ENCODE peak calls at places on chromosomes 2 and 18, in four cellular contexts. One of them, this sample, is unnamed.

GRCh38 chr2:15832849-15833680 is 107.3 kb upstream of the MYCN start:
- DNase-seq in fibroblast of pulmonary artery: no peak
- DNase-seq in A549: no peak
- DNase-seq in tibial artery: no peak
- DNase-seq in this sample: no peak

GRCh38 chr2:10839813-10840212 is 27.2 kb upstream of the PDIA6 start:
- DNase-seq in fibroblast of pulmonary artery: peak; percentile 42
- DNase-seq in tibial artery: no peak
- DNase-seq in A549: no peak
- DNase-seq in this sample: no peak

GRCh38 chr2:9113262-9113661 is 93.3 kb upstream of the ASAP2 start:
- DNase-seq in A549: no peak
- DNase-seq in fibroblast of pulmonary artery: no peak
- DNase-seq in tibial artery: no peak
- DNase-seq in this sample: no peak

GRCh38 chr2:150732064-150732463 is 244.6 kb upstream of the RND3 start:
- DNase-seq in tibial artery: no peak
- DNase-seq in fibroblast of pulmonary artery: peak; percentile 39
- DNase-seq in A549: peak; percentile 4
- DNase-seq in this sample: no peak

GRCh38 chr18:21064347-21064746 is 47.3 kb downstream of the ROCK1 start:
- DNase-seq in A549: no peak
- DNase-seq in tibial artery: no peak
- DNase-seq in fibroblast of pulmonary artery: no peak
- DNase-seq in this sample: no peak

GRCh38 chr2:213279961-213280360 is 4.3 kb upstream of the SPAG16 start:
- DNase-seq in A549: no peak
- DNase-seq in tibial artery: no peak
- DNase-seq in fibroblast of pulmonary artery: peak; percentile 28
- DNase-seq in this sample: no peak

GRCh38 chr2:192579965-192580700 is 385.4 kb upstream of the TMEFF2 start:
- DNase-seq in tibial artery: no peak
- DNase-seq in fibroblast of pulmonary artery: no peak
- DNase-seq in A549: no peak
- DNase-seq in this sample: no peak

GRCh38 chr2:219592721-219593120 is 4.9 kb upstream of the STK11IP start:
- DNase-seq in fibroblast of pulmonary artery: no peak
- DNase-seq in tibial artery: no peak
- DNase-seq in A549: no peak
- DNase-seq in this sample: no peak

GRCh38 chr2:157938556-157938955 is 62.4 kb upstream of the ACVR1 start:
- DNase-seq in tibial artery: no peak
- DNase-seq in A549: no peak
- DNase-seq in fibroblast of pulmonary artery: no peak
- DNase-seq in this sample: no peak

GRCh38 chr2:174590928-174591648 is 6.5 kb downstream of the WIPF1 start:
- DNase-seq in A549: no peak
- DNase-seq in fibroblast of pulmonary artery: no peak
- DNase-seq in tibial artery: no peak
- DNase-seq in this sample: no peak

DNA sequence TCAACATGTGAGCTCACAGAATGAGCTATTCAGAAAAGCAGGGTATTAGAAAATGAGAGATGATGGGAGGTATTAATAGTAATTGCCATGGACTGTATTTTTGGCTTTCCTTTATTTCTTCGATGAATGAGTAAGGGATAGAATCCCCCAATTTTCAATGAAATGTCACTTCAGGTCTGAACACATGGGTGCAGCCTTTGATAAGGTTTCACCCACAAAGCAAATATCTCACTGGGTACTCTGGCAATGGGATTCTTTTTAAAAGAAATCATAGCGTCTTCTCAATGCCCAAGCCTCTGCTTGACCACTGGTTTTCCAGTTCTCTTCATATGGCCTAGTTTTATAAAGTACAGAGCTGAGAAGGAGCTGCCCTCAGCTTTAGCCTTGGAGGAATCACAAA is 610.5 kb upstream of the FANCL start:
- DNase-seq in tibial artery: no peak
- DNase-seq in A549: no peak
- DNase-seq in fibroblast of pulmonary artery: no peak
- DNase-seq in this sample: no peak
- TF ChIP-seq CTCF in tibial artery: no peak
- TF ChIP-seq CTCF in A549: no peak
- TF ChIP-seq CTCF in fibroblast of pulmonary artery: no peak
- TF ChIP-seq CTCF in this sample: no peak

DNA sequence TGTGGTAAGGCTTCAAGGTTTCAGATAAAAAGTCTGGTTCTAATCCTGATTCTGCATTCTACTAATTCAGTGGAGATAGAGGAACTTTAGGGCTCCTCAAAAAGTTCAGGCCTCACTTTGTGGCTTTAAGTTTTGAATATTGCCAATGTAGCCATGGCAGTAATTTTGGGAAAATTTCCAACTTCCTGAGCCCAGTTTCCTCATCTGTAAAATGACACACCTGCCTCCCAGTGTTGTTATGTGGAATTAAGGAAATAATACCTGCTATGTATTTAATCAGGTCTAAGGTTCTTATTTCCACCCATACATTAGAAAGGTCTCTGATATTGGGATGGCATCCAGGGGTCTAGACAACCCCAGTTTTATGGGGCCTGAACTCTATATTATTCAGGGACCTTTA is 147.5 kb upstream of the ITGA6 start:
- DNase-seq in tibial artery: no peak
- DNase-seq in fibroblast of pulmonary artery: no peak
- DNase-seq in A549: no peak
- DNase-seq in this sample: no peak
- TF ChIP-seq CTCF in tibial artery: no peak
- TF ChIP-seq CTCF in fibroblast of pulmonary artery: no peak
- TF ChIP-seq CTCF in A549: no peak
- TF ChIP-seq CTCF in this sample: no peak

DNA sequence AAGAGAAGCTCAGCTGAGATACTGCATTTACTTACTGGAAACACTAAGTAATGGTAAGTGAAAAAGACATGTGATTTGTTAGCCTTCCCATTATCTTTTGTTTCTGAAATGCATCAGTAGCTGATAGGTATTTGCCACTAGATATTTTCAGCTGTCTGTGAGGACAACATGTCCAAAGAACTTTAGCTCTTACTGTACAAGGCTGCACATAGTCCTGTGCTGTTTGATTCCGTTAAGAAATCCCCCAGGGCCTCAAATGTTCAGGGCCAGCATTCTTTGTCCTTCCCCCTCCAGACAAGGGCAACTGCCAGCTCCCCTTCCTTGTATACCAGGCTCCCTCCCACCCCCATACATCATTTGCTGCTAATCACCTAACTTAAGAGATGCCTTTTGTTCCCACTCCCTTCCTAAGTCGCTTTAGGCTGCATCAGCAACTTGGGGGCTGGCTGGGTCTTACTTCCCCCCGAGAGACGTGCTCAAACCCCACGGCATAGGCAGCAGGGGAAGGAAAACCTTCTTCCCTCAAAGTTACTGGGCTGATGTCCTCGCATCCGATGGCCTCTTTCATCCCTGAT is 138.7 kb downstream of the CDH20 start:
- DNase-seq in tibial artery: no peak
- DNase-seq in fibroblast of pulmonary artery: no peak
- DNase-seq in A549: no peak
- DNase-seq in this sample: no peak
- TF ChIP-seq CTCF in tibial artery: no peak
- TF ChIP-seq CTCF in fibroblast of pulmonary artery: no peak
- TF ChIP-seq CTCF in A549: no peak
- TF ChIP-seq CTCF in this sample: no peak

GRCh38 chr2:23019476-23019875 is 365.5 kb upstream of the KLHL29 start:
- DNase-seq in A549: no peak
- DNase-seq in tibial artery: no peak
- DNase-seq in fibroblast of pulmonary artery: no peak
- DNase-seq in this sample: no peak
- TF ChIP-seq CTCF in A549: no peak
- TF ChIP-seq CTCF in tibial artery: no peak
- TF ChIP-seq CTCF in fibroblast of pulmonary artery: no peak
- TF ChIP-seq CTCF in this sample: no peak

DNA sequence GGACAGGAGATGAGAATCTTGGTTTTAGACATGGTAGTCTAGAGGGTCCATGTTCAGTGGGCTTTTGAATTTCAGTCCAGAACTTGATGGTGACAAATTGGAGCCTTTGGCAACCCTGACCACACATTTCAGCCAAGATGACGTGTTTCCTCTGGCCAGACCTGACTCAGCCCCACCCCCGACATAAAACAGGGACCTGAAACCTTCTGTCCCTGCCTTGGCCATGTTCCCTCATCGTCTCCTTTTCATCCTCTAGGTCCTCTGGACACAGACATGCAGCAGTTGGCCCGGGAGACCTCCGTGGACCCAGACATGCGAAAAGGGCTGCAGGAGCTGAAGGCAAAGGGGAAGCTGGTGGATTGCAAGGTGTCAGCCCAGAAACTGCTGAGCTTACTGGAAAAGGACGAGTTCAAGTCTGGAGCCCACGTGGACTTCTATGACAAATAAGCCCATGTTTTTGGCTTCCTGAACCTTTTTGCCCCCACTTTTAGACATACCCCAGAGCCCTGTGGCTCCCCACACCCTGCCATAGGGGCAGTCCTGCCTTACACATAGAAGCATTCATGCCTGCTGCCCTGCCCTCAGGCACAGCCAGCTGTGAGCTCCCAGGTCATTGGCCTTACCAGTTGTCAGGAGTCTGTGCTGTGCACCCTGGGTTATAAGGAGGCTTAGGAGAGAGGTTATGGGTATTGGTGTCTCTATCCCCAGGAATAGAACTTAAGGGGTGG is 4.0 kb downstream of the SPR start:
- DNase-seq in tibial artery: no peak
- DNase-seq in A549: no peak
- DNase-seq in fibroblast of pulmonary artery: no peak
- DNase-seq in this sample: no peak
- TF ChIP-seq CTCF in tibial artery: no peak
- TF ChIP-seq CTCF in A549: no peak
- TF ChIP-seq CTCF in fibroblast of pulmonary artery: no peak
- TF ChIP-seq CTCF in this sample: no peak

GRCh38 chr2:190328748-190329147 is 9.1 kb upstream of the HIBCH start:
- DNase-seq in A549: peak; percentile 29
- DNase-seq in fibroblast of pulmonary artery: peak; percentile 49
- DNase-seq in tibial artery: no peak
- DNase-seq in this sample: no peak
- TF ChIP-seq CTCF in A549: peak; percentile 49
- TF ChIP-seq CTCF in fibroblast of pulmonary artery: peak; percentile 33
- TF ChIP-seq CTCF in tibial artery: no peak
- TF ChIP-seq CTCF in this sample: peak; percentile 20

GRCh38 chr2:28752608-28752984 is 966 bp downstream of the PPP1CB start:
- DNase-seq in fibroblast of pulmonary artery: no peak
- DNase-seq in tibial artery: no peak
- DNase-seq in A549: no peak
- DNase-seq in this sample: no peak

GRCh38 chr2:28751956-28752607 is 452 bp downstream of the PPP1CB start:
- DNase-seq in fibroblast of pulmonary artery: no peak
- DNase-seq in A549: peak; percentile 32
- DNase-seq in tibial artery: no peak
- DNase-seq in this sample: no peak

GRCh38 chr2:28754321-28754720 is 2.7 kb downstream of the PPP1CB start:
- DNase-seq in tibial artery: no peak
- DNase-seq in fibroblast of pulmonary artery: peak; percentile 47
- DNase-seq in A549: peak; percentile 13
- DNase-seq in this sample: no peak

GRCh38 chr2:28751102-28751955 is at the start of gene PPP1CB:
- DNase-seq in fibroblast of pulmonary artery: peak; percentile 98
- DNase-seq in tibial artery: peak; percentile 99
- DNase-seq in A549: peak; percentile 98
- DNase-seq in this sample: peak; percentile 85

GRCh38 chr2:28753043-28753683 is 1.5 kb downstream of the PPP1CB start:
- DNase-seq in tibial artery: peak; percentile 86
- DNase-seq in fibroblast of pulmonary artery: peak; percentile 85
- DNase-seq in A549: peak; percentile 83
- DNase-seq in this sample: peak; percentile 66
- TF ChIP-seq CTCF in tibial artery: peak; percentile 60
- TF ChIP-seq CTCF in fibroblast of pulmonary artery: peak; percentile 67
- TF ChIP-seq CTCF in A549: peak; percentile 91
- TF ChIP-seq CTCF in this sample: peak; percentile 51

GRCh38 chr2:232139171-232139594 is 177.7 kb downstream of the DIS3L2 start:
- DNase-seq in fibroblast of pulmonary artery: no peak
- DNase-seq in A549: no peak
- DNase-seq in tibial artery: no peak
- DNase-seq in this sample: no peak

GRCh38 chr2:232141591-232141990 is 180.1 kb downstream of the DIS3L2 start:
- DNase-seq in A549: no peak
- DNase-seq in tibial artery: no peak
- DNase-seq in fibroblast of pulmonary artery: no peak
- DNase-seq in this sample: no peak

GRCh38 chr2:232139786-232140562 is 178.5 kb downstream of the DIS3L2 start:
- DNase-seq in A549: no peak
- DNase-seq in fibroblast of pulmonary artery: no peak
- DNase-seq in tibial artery: no peak
- DNase-seq in this sample: no peak

GRCh38 chr2:232142502-232142901 is 181.0 kb downstream of the DIS3L2 start:
- DNase-seq in tibial artery: no peak
- DNase-seq in fibroblast of pulmonary artery: no peak
- DNase-seq in A549: no peak
- DNase-seq in this sample: no peak

DNA sequence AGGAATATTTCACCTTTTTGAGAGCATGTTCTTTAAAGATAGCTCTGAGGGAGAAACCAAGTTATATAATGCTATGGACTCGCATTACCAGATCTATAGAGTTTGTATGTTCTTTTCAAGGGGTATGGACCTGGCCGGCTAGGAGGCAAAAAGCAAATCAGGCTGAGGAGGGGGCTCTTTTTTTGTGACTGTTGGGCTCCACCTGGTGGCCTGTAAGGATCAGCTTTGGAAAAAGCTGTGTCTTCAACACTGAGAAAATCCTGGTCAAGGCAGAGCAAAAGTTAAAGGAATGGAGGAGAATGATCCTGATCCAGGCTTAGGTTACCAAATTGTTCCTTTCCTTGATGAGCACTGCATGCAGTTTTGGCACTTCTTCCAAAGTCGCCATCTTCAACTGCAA is 180.5 kb downstream of the DIS3L2 start:
- DNase-seq in A549: peak; percentile 40
- DNase-seq in tibial artery: no peak
- DNase-seq in fibroblast of pulmonary artery: peak; percentile 55
- DNase-seq in this sample: no peak
- TF ChIP-seq CTCF in A549: peak; percentile 90
- TF ChIP-seq CTCF in tibial artery: peak; percentile 38
- TF ChIP-seq CTCF in fibroblast of pulmonary artery: peak; percentile 81
- TF ChIP-seq CTCF in this sample: peak; percentile 67

GRCh38 chr18:60411715-60412114 is 39.1 kb upstream of the MC4R start:
- DNase-seq in A549: no peak
- DNase-seq in tibial artery: no peak
- DNase-seq in fibroblast of pulmonary artery: peak; percentile 0
- DNase-seq in this sample: no peak
- TF ChIP-seq CTCF in A549: no peak
- TF ChIP-seq CTCF in tibial artery: no peak
- TF ChIP-seq CTCF in fibroblast of pulmonary artery: peak; percentile 13
- TF ChIP-seq CTCF in this sample: peak; percentile 39